ENCODE peak calls at places on chromosome 4, in five cellular contexts. P is GM23248, E is DND-41, C is NT2/D1, X is fibroblast of lung. G is an unnamed sample. For H3K4me1 and H3K36me3, the result is how much of the 10 kb centered on the place peaks cover.

GRCh38 chr4:132180020-132180427 is 969.1 kb upstream of the PCDH10 start:
- DNase-seq in P (no peak), E (no peak), C (no peak), X (peak), G (no peak)

GRCh38 chr4:173399016-173399415 is at the start of gene SCRG1:
- DNase-seq in P (no peak), E (no peak), C (no peak), X (no peak), G (no peak)

GRCh38 chr4:89868999-89869589 is 25.6 kb upstream of the MMRN1 start:
- DNase-seq in P (peak), E (no peak), C (no peak), X (no peak), G (no peak)

GRCh38 chr4:66000500-66001117 is 330.3 kb upstream of the EPHA5 start:
- DNase-seq in P (no peak), E (no peak), C (no peak), X (peak), G (no peak)

GRCh38 chr4:171130126-171130801 is 682.9 kb upstream of the GALNTL6 start:
- DNase-seq in P (no peak), E (no peak), C (no peak), X (no peak), G (no peak)

GRCh38 chr4:147518086-147518485 is 37.2 kb downstream of the EDNRA start:
- DNase-seq in P (no peak), E (no peak), C (no peak), X (peak), G (no peak)

GRCh38 chr4:2792711-2793577 is at the start of gene SH3BP2:
- DNase-seq in P (peak), E (no peak), C (peak), X (peak), G (peak)

GRCh38 chr4:177109769-177110168 is 199.9 kb upstream of the NEIL3 start:
- DNase-seq in P (no peak), E (no peak), C (no peak), X (no peak), G (no peak)

GRCh38 chr4:76605099-76605563 is 170.1 kb downstream of the SHROOM3 start:
- DNase-seq in P (peak), E (no peak), C (no peak), X (peak), G (no peak)

GRCh38 chr4:165541773-165542459 is 163.1 kb downstream of the CPE start:
- DNase-seq in P (no peak), E (no peak), C (no peak), X (no peak), G (no peak)

GRCh38 chr4:158169516-158169915 is 3.3 kb downstream of the GASK1B start:
- DNase-seq in P (peak), E (no peak), C (no peak), X (peak), G (no peak)

GRCh38 chr4:182306792-182307507 is 63.7 kb downstream of the TENM3 start:
- DNase-seq in P (no peak), E (no peak), C (no peak), X (peak), G (no peak)

GRCh38 chr4:107034982-107035710 is 967 bp downstream of the DKK2 start:
- DNase-seq in P (peak), E (no peak), C (no peak), X (peak), G (peak)

GRCh38 chr4:158255727-158256324 is 45.5 kb downstream of the TMEM144 start:
- DNase-seq in P (peak), E (no peak), C (no peak), X (peak), G (no peak)

GRCh38 chr4:12973522-12973921 is 510.6 kb downstream of the RAB28 start:
- DNase-seq in P (no peak), E (no peak), C (no peak), X (no peak), G (no peak)

GRCh38 chr4:86357608-86358007 is 2.2 kb downstream of the MAPK10 start:
- DNase-seq in P (no peak), E (no peak), C (no peak), X (no peak), G (no peak)

GRCh38 chr4:42654606-42655005 is 2.3 kb downstream of the ATP8A1 start:
- DNase-seq in P (peak), E (no peak), C (no peak), X (peak), G (no peak)

GRCh38 chr4:53193111-53193510 is 172.8 kb downstream of the SCFD2 start:
- DNase-seq in P (peak), E (no peak), C (no peak), X (peak), G (no peak)

GRCh38 chr4:6633091-6633906 is 7.2 kb upstream of the MRFAP1 start:
- DNase-seq in P (peak), E (peak), C (no peak), X (no peak), G (no peak)

GRCh38 chr4:110211007-110211769 is 12.8 kb upstream of the ELOVL6 start:
- DNase-seq in P (peak), E (peak), C (no peak), X (peak), G (no peak)

GRCh38 chr4:158597879-158598596 is 73.6 kb downstream of the C4orf46 start:
- DNase-seq in P (no peak), E (no peak), C (no peak), X (no peak), G (no peak)

GRCh38 chr4:53055274-53055673 is 193.2 kb downstream of the RASL11B start:
- DNase-seq in P (peak), E (peak), C (no peak), X (peak), G (no peak)

GRCh38 chr4:15682790-15683495 is 1.3 kb downstream of the FAM200B start:
- DNase-seq in P (no peak), E (no peak), C (no peak), X (no peak), G (no peak)

GRCh38 chr4:119958983-119959382 is 107.7 kb downstream of the MAD2L1 start:
- DNase-seq in P (no peak), E (no peak), C (no peak), X (no peak), G (no peak)

GRCh38 chr4:145723336-145723735 is 43.4 kb downstream of the C4orf51 start:
- DNase-seq in P (no peak), E (no peak), C (no peak), X (no peak), G (no peak)

GRCh38 chr4:86825511-86825910 is 23.7 kb downstream of the SLC10A6 start:
- DNase-seq in P (no peak), E (no peak), C (no peak), X (peak), G (no peak)

GRCh38 chr4:110361921-110362320 is 114.0 kb upstream of the ENPEP start:
- DNase-seq in P (peak), E (peak), C (no peak), X (peak), G (no peak)

GRCh38 chr4:89681219-89681618 is 155.7 kb downstream of the SNCA start:
- DNase-seq in P (no peak), E (peak), C (no peak), X (no peak), G (peak)

GRCh38 chr4:104416725-104417363 is 77.8 kb downstream of the CXXC4 start:
- DNase-seq in P (no peak), E (no peak), C (no peak), X (no peak), G (peak)

GRCh38 chr4:104420766-104421165 is 73.9 kb downstream of the CXXC4 start:
- DNase-seq in P (no peak), E (no peak), C (no peak), X (peak), G (peak)

GRCh38 chr4:104421576-104421975 is 73.1 kb downstream of the CXXC4 start:
- DNase-seq in P (no peak), E (no peak), C (no peak), X (peak), G (peak)

GRCh38 chr4:104418313-104418712 is 76.4 kb downstream of the CXXC4 start:
- DNase-seq in P (no peak), E (no peak), C (no peak), X (no peak), G (no peak)

GRCh38 chr4:104417483-104417882 is 77.2 kb downstream of the CXXC4 start:
- DNase-seq in P (no peak), E (no peak), C (no peak), X (no peak), G (no peak)
- H3K4me1 ChIP-seq in P (under half), E (under half), C (under half), X (under half), G (under half)

DNA sequence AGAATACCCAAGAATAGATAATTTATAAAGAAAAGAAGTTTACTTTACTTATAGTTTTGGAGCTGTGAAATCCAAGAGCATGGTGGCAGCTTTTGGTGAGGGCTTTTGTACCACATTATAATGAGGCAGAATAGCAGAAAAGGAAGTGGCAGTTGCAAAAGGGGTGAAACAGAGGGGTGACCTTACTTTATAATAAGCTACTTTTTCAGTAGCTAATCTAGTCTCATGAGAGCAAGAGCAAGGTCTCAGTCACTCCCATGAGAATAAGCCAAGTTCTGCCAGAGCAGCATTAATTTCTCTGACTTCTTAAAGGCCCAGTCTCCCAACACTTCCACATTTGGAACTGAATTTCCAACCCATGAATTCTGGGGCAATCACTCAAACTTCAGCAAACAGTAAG is 502.0 kb downstream of the GBA3 start:
- DNase-seq in P (no peak), E (no peak), C (no peak), X (no peak), G (no peak)
- H3K36me3 ChIP-seq in P (under half), E (under half), C (under half), X (under half), G (under half)

GRCh38 chr4:39613093-39613656 is 25.5 kb downstream of the SMIM14 start:
- DNase-seq in P (peak), E (no peak), C (no peak), X (peak), G (no peak)

GRCh38 chr4:39614487-39615162 is 24.0 kb downstream of the SMIM14 start:
- DNase-seq in P (peak), E (no peak), C (no peak), X (peak), G (no peak)

GRCh38 chr4:39606747-39607146 is 31.9 kb downstream of the SMIM14 start:
- DNase-seq in P (no peak), E (no peak), C (no peak), X (no peak), G (no peak)

GRCh38 chr4:39609454-39609911 is 29.2 kb downstream of the SMIM14 start:
- DNase-seq in P (no peak), E (no peak), C (no peak), X (peak), G (no peak)
- H3K9ac ChIP-seq in P (no peak), E (no peak), C (no peak), X (no peak), G (no peak)

GRCh38 chr4:7904108-7904516 is 35.5 kb downstream of the AFAP1 start:
- DNase-seq in P (peak), E (no peak), C (no peak), X (peak), G (no peak)

GRCh38 chr4:7902101-7902553 is 37.5 kb downstream of the AFAP1 start:
- DNase-seq in P (no peak), E (no peak), C (no peak), X (no peak), G (no peak)

GRCh38 chr4:7904942-7905341 is 34.7 kb downstream of the AFAP1 start:
- DNase-seq in P (peak), E (no peak), C (no peak), X (peak), G (no peak)

GRCh38 chr4:7902826-7903225 is 36.8 kb downstream of the AFAP1 start:
- DNase-seq in P (no peak), E (no peak), C (no peak), X (peak), G (no peak)

GRCh38 chr4:7903686-7904085 is 36.0 kb downstream of the AFAP1 start:
- DNase-seq in P (peak), E (no peak), C (no peak), X (peak), G (no peak)
- H3K4me1 ChIP-seq in P (half or more), E (under half), C (under half), X (under half), G (under half)

GRCh38 chr4:103162176-103162575 is 36.0 kb downstream of the CENPE start:
- DNase-seq in P (no peak), E (no peak), C (no peak), X (no peak), G (no peak)

GRCh38 chr4:103156107-103156506 is 42.0 kb downstream of the CENPE start:
- DNase-seq in P (no peak), E (no peak), C (no peak), X (no peak), G (no peak)

DNA sequence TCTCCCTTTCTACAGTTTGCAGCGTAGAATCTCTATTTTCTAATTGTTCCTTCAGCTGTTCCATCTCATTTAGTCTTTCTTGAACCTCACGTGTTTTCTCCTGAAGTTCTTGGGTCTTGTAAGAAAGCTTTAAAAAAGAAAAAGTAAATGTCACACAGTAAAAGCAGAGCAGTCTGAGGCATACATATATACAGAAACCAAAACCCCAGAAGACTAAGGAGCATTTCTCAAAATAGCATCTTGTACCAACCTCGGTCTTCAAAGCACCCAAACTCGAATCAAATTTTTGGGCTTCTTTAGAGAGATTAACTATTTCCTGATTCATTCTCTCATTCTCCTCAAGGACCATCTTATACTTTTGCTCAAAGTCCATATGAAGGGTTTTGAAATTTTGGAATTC is 39.4 kb downstream of the CENPE start:
- DNase-seq in P (no peak), E (no peak), C (no peak), X (no peak), G (no peak)
- H3K36me3 ChIP-seq in P (under half), E (half or more), C (under half), X (under half), G (under half)

DNA sequence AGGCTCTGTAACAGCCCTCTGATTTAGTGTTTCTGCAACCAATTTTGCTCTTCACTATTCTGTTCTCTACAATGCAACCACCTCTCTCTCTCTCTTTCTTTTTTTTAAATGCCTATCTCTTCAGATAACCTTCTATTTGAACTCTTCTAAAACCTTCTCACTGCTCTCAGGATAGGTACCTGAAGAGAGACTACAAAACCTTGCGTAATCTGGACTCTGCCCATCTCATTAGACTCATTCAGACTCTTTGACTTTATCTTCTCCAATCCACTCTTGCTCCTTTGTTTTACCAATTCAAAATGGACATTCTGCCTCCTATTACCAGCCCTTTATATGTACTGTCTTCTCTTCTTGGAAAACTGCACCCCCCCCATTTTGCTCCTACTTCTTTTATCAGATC is 291.6 kb downstream of the CAMK2D start:
- DNase-seq in P (no peak), E (no peak), C (no peak), X (no peak), G (no peak)
- H3K9ac ChIP-seq in P (peak), E (no peak), C (no peak), X (no peak), G (no peak)

GRCh38 chr4:143358419-143358818 is 21.7 kb downstream of the GAB1 start:
- DNase-seq in P (no peak), E (no peak), C (no peak), X (no peak), G (no peak)

GRCh38 chr4:143358923-143359694 is 22.4 kb downstream of the GAB1 start:
- DNase-seq in P (peak), E (peak), C (no peak), X (peak), G (no peak)

GRCh38 chr4:143357161-143357845 is 20.6 kb downstream of the GAB1 start:
- DNase-seq in P (no peak), E (no peak), C (no peak), X (no peak), G (no peak)

GRCh38 chr4:143360838-143361237 is 24.2 kb downstream of the GAB1 start:
- DNase-seq in P (peak), E (no peak), C (no peak), X (peak), G (no peak)

GRCh38 chr4:143359794-143360193 is 23.1 kb downstream of the GAB1 start:
- DNase-seq in P (no peak), E (no peak), C (no peak), X (no peak), G (no peak)
- H3K4me1 ChIP-seq in P (under half), E (under half), C (under half), X (under half), G (under half)

GRCh38 chr4:84722720-84723119 is 139.8 kb downstream of the CDS1 start:
- DNase-seq in P (no peak), E (no peak), C (no peak), X (no peak), G (no peak)

GRCh38 chr4:84718699-84719098 is 135.8 kb downstream of the CDS1 start:
- DNase-seq in P (no peak), E (no peak), C (no peak), X (no peak), G (no peak)

GRCh38 chr4:84719115-84719514 is 136.2 kb downstream of the CDS1 start:
- DNase-seq in P (peak), E (no peak), C (no peak), X (no peak), G (no peak)
- H3K36me3 ChIP-seq in P (under half), E (under half), C (under half), X (under half), G (half or more)

DNA sequence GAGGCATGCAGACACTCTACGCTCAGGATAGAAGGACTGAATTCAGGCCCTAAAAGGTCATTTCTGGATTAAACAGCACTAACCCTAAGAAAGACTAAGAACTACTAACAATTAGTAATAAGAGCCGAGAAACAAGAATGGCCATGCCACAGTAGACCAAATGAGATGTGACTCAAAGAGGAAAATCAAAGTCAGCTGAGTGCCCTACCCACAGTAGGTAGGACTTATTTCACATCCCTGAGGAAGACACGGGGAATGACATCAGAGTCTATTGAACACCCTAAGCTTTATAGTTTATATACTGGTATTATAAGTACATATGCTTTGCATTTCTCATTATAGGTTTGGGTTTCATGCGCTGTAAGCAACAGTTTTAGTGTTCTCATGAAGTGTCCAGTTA is 2.7 kb upstream of the ARSJ start:
- DNase-seq in P (no peak), E (no peak), C (no peak), X (peak), G (no peak)
- H3K9ac ChIP-seq in P (no peak), E (no peak), C (no peak), X (no peak), G (no peak)

GRCh38 chr4:48193096-48193836 is 59.2 kb upstream of the TXK start:
- DNase-seq in P (no peak), E (no peak), C (no peak), X (no peak), G (no peak)
- H3K4me1 ChIP-seq in P (under half), E (under half), C (under half), X (under half), G (under half)